ENCODE peak calls at places on chromosomes 13 and 19, in eight cellular contexts. One of them, this sample, is unnamed.

GRCh38 chr13:75869981-75870380 is 233.9 kb downstream of the LMO7 start:
- DNase-seq in fibroblast of lung: no peak
- DNase-seq in thoracic aorta: no peak
- DNase-seq in mucosa of descending colon: no peak
- DNase-seq in CD8-positive, alpha-beta T cell: no peak
- DNase-seq in A549: no peak
- DNase-seq in IMR-90: no peak
- DNase-seq in AG04450: no peak
- DNase-seq in this sample: no peak

GRCh38 chr19:55391191-55391670 is 5.5 kb downstream of the RPL28 start:
- DNase-seq in fibroblast of lung: no peak
- DNase-seq in thoracic aorta: no peak
- DNase-seq in mucosa of descending colon: no peak
- DNase-seq in CD8-positive, alpha-beta T cell: no peak
- DNase-seq in A549: no peak
- DNase-seq in IMR-90: no peak
- DNase-seq in AG04450: no peak
- DNase-seq in this sample: no peak

GRCh38 chr13:24218977-24219376 is 58.5 kb downstream of the SPATA13 start:
- DNase-seq in fibroblast of lung: no peak
- DNase-seq in thoracic aorta: no peak
- DNase-seq in mucosa of descending colon: no peak
- DNase-seq in CD8-positive, alpha-beta T cell: no peak
- DNase-seq in A549: no peak
- DNase-seq in IMR-90: no peak
- DNase-seq in AG04450: no peak
- DNase-seq in this sample: no peak

GRCh38 chr13:107586216-107586615 is 629.1 kb downstream of the LIG4 start:
- DNase-seq in fibroblast of lung: peak
- DNase-seq in thoracic aorta: no peak
- DNase-seq in mucosa of descending colon: no peak
- DNase-seq in CD8-positive, alpha-beta T cell: no peak
- DNase-seq in A549: no peak
- DNase-seq in IMR-90: peak
- DNase-seq in AG04450: peak
- DNase-seq in this sample: no peak

GRCh38 chr13:51280379-51280940 is 58.3 kb downstream of the FAM124A start:
- DNase-seq in fibroblast of lung: no peak
- DNase-seq in thoracic aorta: no peak
- DNase-seq in mucosa of descending colon: no peak
- DNase-seq in CD8-positive, alpha-beta T cell: no peak
- DNase-seq in A549: no peak
- DNase-seq in IMR-90: no peak
- DNase-seq in AG04450: no peak
- DNase-seq in this sample: no peak

GRCh38 chr19:28475525-28475924 is 737.4 kb downstream of the UQCRFS1 start:
- DNase-seq in fibroblast of lung: peak
- DNase-seq in thoracic aorta: no peak
- DNase-seq in mucosa of descending colon: no peak
- DNase-seq in CD8-positive, alpha-beta T cell: no peak
- DNase-seq in A549: no peak
- DNase-seq in IMR-90: no peak
- DNase-seq in AG04450: no peak
- DNase-seq in this sample: no peak

GRCh38 chr19:38650180-38650775 is 2.8 kb downstream of the ACTN4 start:
- DNase-seq in fibroblast of lung: no peak
- DNase-seq in thoracic aorta: no peak
- DNase-seq in mucosa of descending colon: peak
- DNase-seq in CD8-positive, alpha-beta T cell: no peak
- DNase-seq in A549: no peak
- DNase-seq in IMR-90: no peak
- DNase-seq in AG04450: no peak
- DNase-seq in this sample: no peak

GRCh38 chr13:77001540-77001939 is 9.7 kb downstream of the CLN5 start:
- DNase-seq in fibroblast of lung: no peak
- DNase-seq in thoracic aorta: no peak
- DNase-seq in mucosa of descending colon: no peak
- DNase-seq in CD8-positive, alpha-beta T cell: no peak
- DNase-seq in A549: no peak
- DNase-seq in IMR-90: no peak
- DNase-seq in AG04450: no peak
- DNase-seq in this sample: no peak

GRCh38 chr19:3603121-3603841 is 3.4 kb downstream of the TBXA2R start:
- DNase-seq in fibroblast of lung: no peak
- DNase-seq in thoracic aorta: no peak
- DNase-seq in mucosa of descending colon: no peak
- DNase-seq in CD8-positive, alpha-beta T cell: no peak
- DNase-seq in A549: no peak
- DNase-seq in IMR-90: no peak
- DNase-seq in AG04450: no peak
- DNase-seq in this sample: no peak

GRCh38 chr19:17954401-17954800 is 12.5 kb upstream of the KCNN1 start:
- DNase-seq in fibroblast of lung: no peak
- DNase-seq in thoracic aorta: no peak
- DNase-seq in mucosa of descending colon: no peak
- DNase-seq in CD8-positive, alpha-beta T cell: no peak
- DNase-seq in A549: no peak
- DNase-seq in IMR-90: no peak
- DNase-seq in AG04450: no peak
- DNase-seq in this sample: no peak

GRCh38 chr19:16289594-16289993 is 35.0 kb upstream of the KLF2 start:
- DNase-seq in fibroblast of lung: no peak
- DNase-seq in thoracic aorta: no peak
- DNase-seq in mucosa of descending colon: no peak
- DNase-seq in CD8-positive, alpha-beta T cell: no peak
- DNase-seq in A549: no peak
- DNase-seq in IMR-90: no peak
- DNase-seq in AG04450: no peak
- DNase-seq in this sample: no peak

GRCh38 chr13:33992891-33993336 is 175.0 kb downstream of the RFC3 start:
- DNase-seq in fibroblast of lung: no peak
- DNase-seq in thoracic aorta: no peak
- DNase-seq in mucosa of descending colon: no peak
- DNase-seq in CD8-positive, alpha-beta T cell: no peak
- DNase-seq in A549: no peak
- DNase-seq in IMR-90: no peak
- DNase-seq in AG04450: no peak
- DNase-seq in this sample: no peak

GRCh38 chr19:32570081-32570785 is 10.8 kb upstream of the PDCD5 start:
- DNase-seq in fibroblast of lung: peak
- DNase-seq in thoracic aorta: no peak
- DNase-seq in mucosa of descending colon: peak
- DNase-seq in CD8-positive, alpha-beta T cell: peak
- DNase-seq in A549: peak
- DNase-seq in IMR-90: peak
- DNase-seq in AG04450: peak
- DNase-seq in this sample: peak

GRCh38 chr19:29577662-29577963 is 28.5 kb upstream of the POP4 start:
- DNase-seq in fibroblast of lung: no peak
- DNase-seq in thoracic aorta: no peak
- DNase-seq in mucosa of descending colon: no peak
- DNase-seq in CD8-positive, alpha-beta T cell: no peak
- DNase-seq in A549: no peak
- DNase-seq in IMR-90: no peak
- DNase-seq in AG04450: no peak
- DNase-seq in this sample: no peak

GRCh38 chr19:21328402-21328801 is 808 bp downstream of the ZNF708 start:
- DNase-seq in fibroblast of lung: peak
- DNase-seq in thoracic aorta: no peak
- DNase-seq in mucosa of descending colon: no peak
- DNase-seq in CD8-positive, alpha-beta T cell: no peak
- DNase-seq in A549: no peak
- DNase-seq in IMR-90: no peak
- DNase-seq in AG04450: no peak
- DNase-seq in this sample: no peak

GRCh38 chr13:28375250-28375930 is 119.5 kb downstream of the FLT1 start:
- DNase-seq in fibroblast of lung: no peak
- DNase-seq in thoracic aorta: no peak
- DNase-seq in mucosa of descending colon: no peak
- DNase-seq in CD8-positive, alpha-beta T cell: no peak
- DNase-seq in A549: no peak
- DNase-seq in IMR-90: no peak
- DNase-seq in AG04450: no peak
- DNase-seq in this sample: no peak

GRCh38 chr13:75670496-75670895 is 34.4 kb downstream of the LMO7 start:
- DNase-seq in fibroblast of lung: peak
- DNase-seq in thoracic aorta: no peak
- DNase-seq in mucosa of descending colon: no peak
- DNase-seq in CD8-positive, alpha-beta T cell: no peak
- DNase-seq in A549: no peak
- DNase-seq in IMR-90: peak
- DNase-seq in AG04450: no peak
- DNase-seq in this sample: no peak

GRCh38 chr13:94707400-94708021 is 4.8 kb downstream of the SOX21 start:
- DNase-seq in fibroblast of lung: no peak
- DNase-seq in thoracic aorta: no peak
- DNase-seq in mucosa of descending colon: no peak
- DNase-seq in CD8-positive, alpha-beta T cell: no peak
- DNase-seq in A549: peak
- DNase-seq in IMR-90: no peak
- DNase-seq in AG04450: no peak
- DNase-seq in this sample: peak

GRCh38 chr13:110036060-110036459 is 249.7 kb upstream of the IRS2 start:
- DNase-seq in fibroblast of lung: no peak
- DNase-seq in thoracic aorta: no peak
- DNase-seq in mucosa of descending colon: no peak
- DNase-seq in CD8-positive, alpha-beta T cell: no peak
- DNase-seq in A549: no peak
- DNase-seq in IMR-90: no peak
- DNase-seq in AG04450: no peak
- DNase-seq in this sample: no peak

GRCh38 chr13:111079375-111079774 is 35.7 kb upstream of the ARHGEF7 start:
- DNase-seq in fibroblast of lung: no peak
- DNase-seq in thoracic aorta: no peak
- DNase-seq in mucosa of descending colon: no peak
- DNase-seq in CD8-positive, alpha-beta T cell: no peak
- DNase-seq in A549: no peak
- DNase-seq in IMR-90: no peak
- DNase-seq in AG04450: no peak
- DNase-seq in this sample: no peak

GRCh38 chr13:50693755-50694154 is 149.7 kb downstream of the DLEU7 start:
- DNase-seq in fibroblast of lung: peak
- DNase-seq in thoracic aorta: no peak
- DNase-seq in mucosa of descending colon: no peak
- DNase-seq in CD8-positive, alpha-beta T cell: no peak
- DNase-seq in A549: no peak
- DNase-seq in IMR-90: no peak
- DNase-seq in AG04450: no peak
- DNase-seq in this sample: peak

GRCh38 chr19:19777692-19778091 is 43.9 kb downstream of the ZNF506 start:
- DNase-seq in fibroblast of lung: no peak
- DNase-seq in thoracic aorta: no peak
- DNase-seq in mucosa of descending colon: no peak
- DNase-seq in CD8-positive, alpha-beta T cell: no peak
- DNase-seq in A549: no peak
- DNase-seq in IMR-90: no peak
- DNase-seq in AG04450: no peak
- DNase-seq in this sample: no peak
- H3K4me3 ChIP-seq in fibroblast of lung: peak
- H3K4me3 ChIP-seq in thoracic aorta: no peak
- H3K4me3 ChIP-seq in mucosa of descending colon: no peak
- H3K4me3 ChIP-seq in CD8-positive, alpha-beta T cell: peak
- H3K4me3 ChIP-seq in A549: peak
- H3K4me3 ChIP-seq in IMR-90: no peak
- H3K4me3 ChIP-seq in AG04450: no peak
- H3K4me3 ChIP-seq in this sample: no peak

DNA sequence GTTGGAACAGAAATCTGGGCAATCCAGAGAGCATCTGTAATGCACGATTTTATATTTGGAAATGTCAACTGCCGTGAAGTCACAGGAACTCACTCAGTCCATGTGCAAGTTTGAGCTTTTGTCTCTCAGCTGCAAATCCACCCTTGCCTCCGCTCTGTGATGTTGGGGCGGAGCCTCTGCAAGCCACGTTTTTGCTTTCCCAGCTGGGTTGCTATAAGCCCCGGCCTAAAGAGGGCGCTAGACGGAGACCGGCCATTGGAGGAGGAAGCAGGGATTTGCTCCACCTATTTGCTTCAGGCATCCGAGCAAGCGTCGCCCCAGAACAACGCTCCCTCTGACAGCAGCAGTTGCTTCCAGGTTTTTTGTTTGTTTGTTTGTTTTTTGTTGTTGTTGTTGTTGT is 56.2 kb downstream of the TRPM4 start:
- DNase-seq in fibroblast of lung: no peak
- DNase-seq in thoracic aorta: no peak
- DNase-seq in mucosa of descending colon: no peak
- DNase-seq in CD8-positive, alpha-beta T cell: no peak
- DNase-seq in A549: no peak
- DNase-seq in IMR-90: no peak
- DNase-seq in AG04450: no peak
- DNase-seq in this sample: no peak
- TF ChIP-seq CTCF in fibroblast of lung: no peak
- TF ChIP-seq CTCF in thoracic aorta: no peak
- TF ChIP-seq CTCF in mucosa of descending colon: no peak
- TF ChIP-seq CTCF in CD8-positive, alpha-beta T cell: no peak
- TF ChIP-seq CTCF in A549: peak
- TF ChIP-seq CTCF in IMR-90: no peak
- TF ChIP-seq CTCF in AG04450: no peak
- TF ChIP-seq CTCF in this sample: no peak

GRCh38 chr13:40878321-40878720 is 88.9 kb downstream of the SLC25A15 start:
- DNase-seq in fibroblast of lung: peak
- DNase-seq in thoracic aorta: no peak
- DNase-seq in mucosa of descending colon: no peak
- DNase-seq in CD8-positive, alpha-beta T cell: no peak
- DNase-seq in A549: no peak
- DNase-seq in IMR-90: peak
- DNase-seq in AG04450: no peak
- DNase-seq in this sample: no peak
- H3K4me3 ChIP-seq in fibroblast of lung: no peak
- H3K4me3 ChIP-seq in thoracic aorta: no peak
- H3K4me3 ChIP-seq in mucosa of descending colon: no peak
- H3K4me3 ChIP-seq in CD8-positive, alpha-beta T cell: no peak
- H3K4me3 ChIP-seq in A549: no peak
- H3K4me3 ChIP-seq in IMR-90: no peak
- H3K4me3 ChIP-seq in AG04450: no peak
- H3K4me3 ChIP-seq in this sample: no peak

DNA sequence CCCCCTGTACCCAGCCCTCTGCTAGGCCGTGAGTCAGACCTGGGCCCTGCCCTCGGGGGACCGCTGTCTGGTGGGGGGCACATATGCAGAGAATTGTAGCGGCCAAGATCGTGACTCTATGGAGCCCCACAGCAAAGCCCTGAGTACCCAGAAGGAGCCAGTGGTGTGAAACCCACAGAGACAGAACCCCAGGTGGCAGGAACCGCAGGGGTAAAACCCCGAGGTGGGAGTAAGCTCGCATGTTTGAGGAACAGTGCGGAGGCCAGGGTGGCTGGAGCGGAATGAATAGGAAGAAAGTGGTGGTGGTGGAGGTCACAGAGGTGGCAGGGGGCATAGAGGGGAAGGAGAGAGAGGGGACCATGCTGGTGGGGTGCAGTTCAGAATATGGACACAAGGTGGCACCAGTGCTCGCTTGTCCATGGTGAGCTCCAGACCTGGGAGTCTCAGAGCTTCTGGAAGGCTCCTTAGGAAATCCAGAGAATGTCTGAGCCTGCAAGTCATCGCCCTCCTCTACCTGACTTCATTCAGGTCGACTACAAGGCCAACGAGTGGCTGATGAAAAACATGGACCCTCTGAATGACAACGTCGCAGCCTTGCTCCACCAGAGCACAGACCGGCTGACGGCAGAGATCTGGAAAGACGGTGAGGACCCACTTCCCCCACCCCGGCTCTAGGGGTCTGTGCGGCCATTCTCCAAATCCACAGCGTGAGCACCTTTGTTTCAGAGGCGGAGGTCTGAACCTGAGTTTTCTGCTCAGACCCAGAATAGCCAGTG is 48.9 kb downstream of the MYH14 start:
- DNase-seq in fibroblast of lung: peak
- DNase-seq in thoracic aorta: no peak
- DNase-seq in mucosa of descending colon: peak
- DNase-seq in CD8-positive, alpha-beta T cell: peak
- DNase-seq in A549: no peak
- DNase-seq in IMR-90: no peak
- DNase-seq in AG04450: no peak
- DNase-seq in this sample: no peak
- TF ChIP-seq CTCF in fibroblast of lung: peak
- TF ChIP-seq CTCF in thoracic aorta: peak
- TF ChIP-seq CTCF in mucosa of descending colon: peak
- TF ChIP-seq CTCF in CD8-positive, alpha-beta T cell: peak
- TF ChIP-seq CTCF in A549: peak
- TF ChIP-seq CTCF in IMR-90: peak
- TF ChIP-seq CTCF in AG04450: peak
- TF ChIP-seq CTCF in this sample: peak